ENCODE peak calls at places on chromosomes 1 and 21, in four cellular contexts. X is AG04450, Y is IMR-90, J is heart left ventricle. F is an unnamed sample.

GRCh38 chr1:23083714-23084480 is 64.6 kb downstream of the KDM1A start:
- DNase-seq in X (no peak), Y (no peak), J (no peak), F (peak)

GRCh38 chr1:59699227-59699847 is 115.4 kb upstream of the HOOK1 start:
- DNase-seq in X (no peak), Y (peak), J (no peak), F (no peak)

GRCh38 chr1:43861337-43861736 is 72.3 kb upstream of the ARTN start:
- DNase-seq in X (no peak), Y (peak), J (no peak), F (no peak)

GRCh38 chr21:43001316-43001715 is 27.0 kb downstream of the PKNOX1 start:
- DNase-seq in X (no peak), Y (no peak), J (no peak), F (no peak)

GRCh38 chr1:220564216-220564615 is 36.3 kb downstream of the MARK1 start:
- DNase-seq in X (no peak), Y (no peak), J (no peak), F (no peak)

GRCh38 chr1:2934173-2934540 is 87.1 kb upstream of the ACTRT2 start:
- DNase-seq in X (no peak), Y (no peak), J (peak), F (no peak)

GRCh38 chr1:65011983-65012382 is 45.6 kb upstream of the JAK1 start:
- DNase-seq in X (no peak), Y (no peak), J (no peak), F (no peak)

GRCh38 chr1:90122679-90123340 is 127.9 kb downstream of the ZNF326 start:
- DNase-seq in X (no peak), Y (no peak), J (no peak), F (no peak)

GRCh38 chr1:27071049-27071416 is 58.4 kb upstream of the TENT5B start:
- DNase-seq in X (no peak), Y (peak), J (no peak), F (no peak)

GRCh38 chr1:116485976-116486375 is 84.8 kb downstream of the CD58 start:
- DNase-seq in X (no peak), Y (peak), J (no peak), F (no peak)

GRCh38 chr1:93681549-93682412 is at the start of gene BCAR3:
- DNase-seq in X (no peak), Y (peak), J (peak), F (no peak)

GRCh38 chr1:7769673-7770412 is 1.3 kb upstream of the VAMP3 start:
- DNase-seq in X (no peak), Y (no peak), J (no peak), F (no peak)

GRCh38 chr1:8660455-8660854 is 157.0 kb downstream of the RERE start:
- DNase-seq in X (peak), Y (peak), J (peak), F (no peak)

GRCh38 chr1:222926566-222926965 is 111.7 kb downstream of the DISP1 start:
- DNase-seq in X (peak), Y (peak), J (no peak), F (no peak)

GRCh38 chr1:154955039-154955717 is 721 bp downstream of the PBXIP1 start:
- DNase-seq in X (no peak), Y (peak), J (peak), F (no peak)

GRCh38 chr1:231369282-231369681 is 31.2 kb downstream of the SPRTN start:
- DNase-seq in X (no peak), Y (no peak), J (no peak), F (no peak)

GRCh38 chr21:37072239-37072987 is 458 bp downstream of the PIGP start:
- DNase-seq in X (no peak), Y (peak), J (peak), F (no peak)

GRCh38 chr1:155048449-155049334 is 2.4 kb upstream of the ADAM15 start:
- DNase-seq in X (no peak), Y (no peak), J (no peak), F (no peak)

GRCh38 chr1:89831462-89832113 is 10.8 kb downstream of the LRRC8D start:
- DNase-seq in X (no peak), Y (no peak), J (no peak), F (no peak)

GRCh38 chr1:228219962-228220780 is 12.3 kb downstream of the OBSCN start:
- DNase-seq in X (no peak), Y (no peak), J (no peak), F (no peak)

GRCh38 chr1:29744684-29745490 is 508.6 kb downstream of the PTPRU start:
- DNase-seq in X (no peak), Y (no peak), J (no peak), F (no peak)

GRCh38 chr21:41648591-41649031 is 118.2 kb downstream of the RIPK4 start:
- DNase-seq in X (no peak), Y (peak), J (no peak), F (no peak)

DNA sequence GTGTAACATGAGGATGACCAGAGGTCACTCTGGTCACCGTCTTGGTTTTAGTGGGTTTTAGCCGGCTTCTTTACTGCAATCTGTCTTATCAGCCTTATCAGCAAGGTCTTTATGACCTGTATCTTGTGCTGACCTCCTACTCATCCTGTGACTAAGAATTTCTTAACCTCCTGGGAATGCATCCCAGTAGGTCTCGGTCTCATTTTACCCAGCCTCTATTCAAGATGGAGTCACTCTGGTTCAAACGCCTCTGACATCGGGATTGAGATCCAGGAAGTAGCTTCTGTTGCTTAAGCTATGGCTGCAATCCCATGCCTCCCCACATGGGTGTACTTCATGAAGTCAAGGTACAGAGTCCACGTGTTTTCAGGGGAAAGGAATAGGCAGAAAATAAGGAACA is 19.9 kb downstream of the FMN2 start:
- DNase-seq in X (no peak), Y (no peak), J (no peak), F (no peak)
- H3K4me3 ChIP-seq in X (no peak), Y (no peak), J (no peak), F (no peak)

GRCh38 chr1:110962892-110963665 is 643 bp downstream of the LRIF1 start:
- DNase-seq in X (peak), Y (peak), J (peak), F (peak)
- TF ChIP-seq CTCF in X (peak), Y (no peak), J (no peak), F (peak)

DNA sequence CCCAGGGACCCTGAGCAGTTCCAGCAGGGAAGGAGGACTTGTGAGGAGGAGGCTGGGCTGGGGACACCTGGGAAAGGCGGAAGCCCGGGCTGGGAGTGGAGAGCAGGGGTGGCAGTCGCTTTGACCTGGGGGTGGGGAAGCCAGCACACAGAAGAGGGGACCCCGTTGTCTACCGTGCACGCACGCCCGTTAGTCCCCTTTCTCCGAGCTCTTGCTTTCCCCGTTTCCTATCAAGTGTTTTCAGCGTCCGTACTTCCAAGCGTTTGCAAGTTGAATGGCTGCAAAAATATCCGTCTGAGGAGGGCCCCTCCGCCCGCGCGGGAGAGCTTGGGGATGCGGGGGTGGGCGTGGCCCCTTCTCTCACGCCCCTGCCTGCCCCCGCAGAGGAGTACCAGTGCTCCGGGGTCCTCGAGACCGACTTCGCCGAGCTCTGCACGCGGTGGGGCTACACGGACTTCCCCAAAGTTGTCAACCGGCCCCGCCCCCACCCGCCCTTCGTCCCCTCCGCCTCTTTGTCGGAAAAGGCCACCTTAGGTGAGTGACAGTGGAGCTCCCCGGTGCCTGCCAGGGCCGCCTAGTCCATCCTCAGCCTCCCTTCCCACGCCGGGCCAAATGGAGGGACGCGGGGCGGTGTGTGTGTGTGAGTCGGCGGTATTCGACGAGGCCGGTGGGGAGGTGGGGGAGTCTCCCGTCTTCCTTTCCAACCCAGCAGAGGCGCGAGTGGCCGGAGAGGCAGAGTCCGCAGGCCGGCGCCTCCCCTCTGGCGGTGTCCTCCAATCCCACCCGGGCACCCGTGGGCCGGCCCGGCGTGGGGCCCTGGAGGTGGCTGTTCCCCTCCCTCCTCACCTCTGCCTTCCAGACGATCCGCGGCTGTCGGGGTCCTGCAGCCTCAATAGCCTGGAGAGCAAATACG is 3.4 kb downstream of the LRRC71 start:
- DNase-seq in X (no peak), Y (no peak), J (no peak), F (no peak)
- H3K4me3 ChIP-seq in X (peak), Y (no peak), J (no peak), F (no peak)

GRCh38 chr1:206801467-206801866 is 29.2 kb upstream of the IL10 start:
- DNase-seq in X (no peak), Y (no peak), J (no peak), F (no peak)
- TF ChIP-seq CTCF in X (no peak), Y (no peak), J (no peak), F (no peak)

GRCh38 chr1:18923721-18924610 is 21.6 kb upstream of the ALDH4A1 start:
- DNase-seq in X (no peak), Y (peak), J (no peak), F (no peak)
- H3K4me3 ChIP-seq in X (no peak), Y (no peak), J (no peak), F (no peak)